ENCODE peak calls at places on chromosomes 6 and 20, in five cellular contexts. C, X, I, G and P are unnamed samples.

GRCh38 chr6:136820541-136820940 is 1.9 kb upstream of the PEX7 start:
- DNase-seq in C (no peak), I (no peak), G (no peak), X (no peak), P (no peak)

GRCh38 chr6:16930432-16930831 is 169.2 kb upstream of the ATXN1 start:
- DNase-seq in I (no peak), C (no peak), G (no peak), X (no peak), P (no peak)

GRCh38 chr6:45184040-45184439 is 144.1 kb upstream of the RUNX2 start:
- DNase-seq in G (no peak), C (no peak), X (no peak), I (no peak), P (no peak)

GRCh38 chr6:109093732-109094131 is 914 bp downstream of the SESN1 start:
- DNase-seq in I (no peak), C (no peak), G (no peak), X (no peak), P (peak; percentile 16)

GRCh38 chr6:31952140-31952805 is 6.4 kb downstream of the CFB start:
- DNase-seq in X (peak; percentile 21), G (no peak), I (no peak), C (peak; percentile 53), P (peak; percentile 51)

GRCh38 chr20:36773123-36773547 is 428 bp downstream of the DSN1 start:
- DNase-seq in X (no peak), I (no peak), G (no peak), C (no peak), P (no peak)

GRCh38 chr6:27889628-27890315 is 22.4 kb downstream of the OR2B2 start:
- DNase-seq in I (no peak), C (no peak), G (no peak), X (no peak), P (no peak)

GRCh38 chr6:14703586-14703985 is 542.3 kb upstream of the JARID2 start:
- DNase-seq in C (no peak), X (no peak), G (no peak), I (no peak), P (no peak)

GRCh38 chr6:89970072-89970471 is 75.8 kb downstream of the GJA10 start:
- DNase-seq in G (no peak), X (no peak), C (no peak), I (no peak), P (no peak)

GRCh38 chr6:391559-392440 is at the start of gene IRF4:
- DNase-seq in I (no peak), C (no peak), X (no peak), G (peak; percentile 26), P (no peak)

GRCh38 chr20:50675671-50676376 is 15.5 kb downstream of the RIPOR3 start:
- DNase-seq in C (no peak), X (no peak), G (no peak), I (no peak), P (peak; percentile 61)

GRCh38 chr6:4780360-4780812 is 4.2 kb downstream of the CDYL start:
- DNase-seq in X (no peak), G (no peak), I (no peak), C (peak; percentile 29), P (peak; percentile 48)

GRCh38 chr6:12126051-12126450 is 113.9 kb downstream of the HIVEP1 start:
- DNase-seq in G (no peak), I (no peak), X (no peak), C (no peak), P (no peak)

GRCh38 chr6:112979830-112980229 is 632.7 kb downstream of the RFPL4B start:
- DNase-seq in G (no peak), X (no peak), C (peak; percentile 78), I (peak; percentile 12), P (peak; percentile 19)

GRCh38 chr20:63086421-63087235 is 79.9 kb upstream of the BHLHE23 start:
- DNase-seq in G (no peak), X (no peak), I (no peak), C (no peak), P (no peak)

GRCh38 chr6:44470106-44470446 is 82.6 kb downstream of the CDC5L start:
- DNase-seq in G (no peak), I (no peak), C (no peak), X (no peak), P (no peak)

GRCh38 chr6:106477158-106477557 is 116.6 kb downstream of the CRYBG1 start:
- DNase-seq in I (no peak), G (no peak), C (no peak), X (no peak), P (no peak)

GRCh38 chr6:169858935-169859351 is 107.5 kb downstream of the ERMARD start:
- DNase-seq in X (no peak), I (no peak), G (no peak), C (no peak), P (no peak)

GRCh38 chr6:166420351-166420750 is 37.6 kb upstream of the MPC1 start:
- DNase-seq in C (no peak), I (no peak), G (no peak), X (peak; percentile 27), P (peak; percentile 14)

GRCh38 chr6:150866147-150867073 is 908 bp downstream of the MTHFD1L start:
- DNase-seq in I (peak; percentile 71), G (peak; percentile 71), X (peak; percentile 75), C (peak; percentile 71), P (peak; percentile 62)

GRCh38 chr20:61166324-61166723 is 85.7 kb upstream of the CDH4 start:
- DNase-seq in I (no peak), G (no peak), C (peak; percentile 70), X (no peak), P (peak; percentile 42)

GRCh38 chr6:106473807-106474206 is 113.3 kb downstream of the CRYBG1 start:
- DNase-seq in X (no peak), C (peak; percentile 23), I (no peak), G (no peak), P (peak; percentile 28)

GRCh38 chr20:48215536-48215935 is 430.3 kb upstream of the SULF2 start:
- DNase-seq in C (no peak), I (no peak), X (no peak), G (no peak), P (peak; percentile 64)

GRCh38 chr6:2738373-2738979 is 12.2 kb downstream of the MYLK4 start:
- DNase-seq in C (peak; percentile 50), G (peak; percentile 42), I (no peak), X (peak; percentile 46), P (peak; percentile 46)